ENCODE peak calls at places on chromosomes 16 and 17, in six cellular contexts. One of them, this sample, is unnamed.

GRCh38 chr16:73483076-73483791 is 435.3 kb upstream of the ZFHX3 start:
- DNase-seq in ACHN: no peak
- DNase-seq in neural crest cell: no peak
- DNase-seq in upper lobe of right lung: no peak
- DNase-seq in Peyer's patch: no peak
- DNase-seq in fibroblast of the conjunctiva: no peak
- DNase-seq in this sample: no peak

GRCh38 chr16:58503166-58503862 is 3.4 kb downstream of the NDRG4 start:
- DNase-seq in Peyer's patch: no peak
- DNase-seq in fibroblast of the conjunctiva: no peak
- DNase-seq in upper lobe of right lung: no peak
- DNase-seq in ACHN: no peak
- DNase-seq in neural crest cell: no peak
- DNase-seq in this sample: no peak

GRCh38 chr17:13931752-13932477 is 137.4 kb upstream of the COX10 start:
- DNase-seq in fibroblast of the conjunctiva: peak
- DNase-seq in Peyer's patch: peak
- DNase-seq in neural crest cell: no peak
- DNase-seq in ACHN: no peak
- DNase-seq in upper lobe of right lung: peak
- DNase-seq in this sample: no peak

GRCh38 chr17:33038740-33039139 is 47.1 kb downstream of the SPACA3 start:
- DNase-seq in ACHN: peak
- DNase-seq in neural crest cell: peak
- DNase-seq in upper lobe of right lung: no peak
- DNase-seq in Peyer's patch: no peak
- DNase-seq in fibroblast of the conjunctiva: no peak
- DNase-seq in this sample: peak

GRCh38 chr17:50117202-50118040 is 12.5 kb downstream of the SAMD14 start:
- DNase-seq in Peyer's patch: peak
- DNase-seq in upper lobe of right lung: peak
- DNase-seq in neural crest cell: peak
- DNase-seq in ACHN: peak
- DNase-seq in fibroblast of the conjunctiva: no peak
- DNase-seq in this sample: peak

GRCh38 chr17:31225831-31226230 is 71.2 kb downstream of the OMG start:
- DNase-seq in upper lobe of right lung: no peak
- DNase-seq in Peyer's patch: no peak
- DNase-seq in ACHN: no peak
- DNase-seq in neural crest cell: no peak
- DNase-seq in fibroblast of the conjunctiva: no peak
- DNase-seq in this sample: no peak

GRCh38 chr16:81701296-81701970 is 77.7 kb upstream of the PLCG2 start:
- DNase-seq in neural crest cell: no peak
- DNase-seq in Peyer's patch: no peak
- DNase-seq in fibroblast of the conjunctiva: no peak
- DNase-seq in upper lobe of right lung: no peak
- DNase-seq in ACHN: no peak
- DNase-seq in this sample: no peak

GRCh38 chr16:72985148-72985882 is 62.6 kb downstream of the ZFHX3 start:
- DNase-seq in fibroblast of the conjunctiva: peak
- DNase-seq in neural crest cell: no peak
- DNase-seq in ACHN: no peak
- DNase-seq in upper lobe of right lung: no peak
- DNase-seq in Peyer's patch: no peak
- DNase-seq in this sample: no peak

GRCh38 chr16:68707341-68708152 is 29.5 kb upstream of the CDH1 start:
- DNase-seq in fibroblast of the conjunctiva: no peak
- DNase-seq in ACHN: peak
- DNase-seq in neural crest cell: peak
- DNase-seq in Peyer's patch: no peak
- DNase-seq in upper lobe of right lung: peak
- DNase-seq in this sample: peak

GRCh38 chr17:3870871-3871306 is 22.0 kb downstream of the CAMKK1 start:
- DNase-seq in Peyer's patch: peak
- DNase-seq in fibroblast of the conjunctiva: no peak
- DNase-seq in ACHN: no peak
- DNase-seq in neural crest cell: no peak
- DNase-seq in upper lobe of right lung: no peak
- DNase-seq in this sample: no peak

GRCh38 chr16:49112754-49113153 is 168.9 kb downstream of the CBLN1 start:
- DNase-seq in ACHN: no peak
- DNase-seq in Peyer's patch: no peak
- DNase-seq in upper lobe of right lung: no peak
- DNase-seq in fibroblast of the conjunctiva: no peak
- DNase-seq in neural crest cell: no peak
- DNase-seq in this sample: no peak

GRCh38 chr16:57482845-57483545 is 3.3 kb downstream of the DOK4 start:
- DNase-seq in ACHN: no peak
- DNase-seq in upper lobe of right lung: no peak
- DNase-seq in fibroblast of the conjunctiva: no peak
- DNase-seq in neural crest cell: no peak
- DNase-seq in Peyer's patch: no peak
- DNase-seq in this sample: no peak

GRCh38 chr17:82754297-82755208 is 2.7 kb downstream of the TBCD start:
- DNase-seq in Peyer's patch: no peak
- DNase-seq in fibroblast of the conjunctiva: no peak
- DNase-seq in neural crest cell: no peak
- DNase-seq in ACHN: no peak
- DNase-seq in upper lobe of right lung: no peak
- DNase-seq in this sample: peak

GRCh38 chr16:9092282-9092962 is 978 bp downstream of the HAPSTR1 start:
- DNase-seq in neural crest cell: peak
- DNase-seq in upper lobe of right lung: peak
- DNase-seq in fibroblast of the conjunctiva: no peak
- DNase-seq in Peyer's patch: peak
- DNase-seq in ACHN: peak
- DNase-seq in this sample: no peak

GRCh38 chr17:27569257-27569722 is 61.7 kb upstream of the LGALS9 start:
- DNase-seq in neural crest cell: no peak
- DNase-seq in ACHN: peak
- DNase-seq in upper lobe of right lung: no peak
- DNase-seq in Peyer's patch: peak
- DNase-seq in fibroblast of the conjunctiva: no peak
- DNase-seq in this sample: peak

GRCh38 chr16:65222049-65222448 is 100.2 kb upstream of the CDH11 start:
- DNase-seq in upper lobe of right lung: no peak
- DNase-seq in neural crest cell: no peak
- DNase-seq in ACHN: no peak
- DNase-seq in fibroblast of the conjunctiva: no peak
- DNase-seq in Peyer's patch: no peak
- DNase-seq in this sample: no peak

This sample was measured in kidney tubule cell.